ENCODE peak calls at places on chromosomes 11 and 22, in eight cellular contexts. R is SK-N-SH, H is stomach, Y is tibial nerve, Q is iPS DF 6.9, N is colonic mucosa, T is HCT116, L is small intestine. C is an unnamed sample.

GRCh38 chr11:132024587-132025295 is 654.3 kb downstream of the NTM start:
- DNase-seq in Y (no peak), N (no peak), R (no peak), Q (no peak), T (no peak), L (peak; percentile 2), H (no peak), C (no peak)

GRCh38 chr11:20163778-20164133 is 3.5 kb upstream of the DBX1 start:
- DNase-seq in Q (no peak), N (no peak), Y (no peak), R (no peak), H (no peak), L (no peak), T (no peak), C (no peak)

GRCh38 chr22:38766076-38766777 is 10.4 kb upstream of the SUN2 start:
- DNase-seq in L (peak; percentile 74), T (peak; percentile 79), R (peak; percentile 77), H (peak; percentile 60), Q (peak; percentile 70), Y (peak; percentile 23), N (peak; percentile 77), C (no peak)

GRCh38 chr11:3126901-3127691 is 38.0 kb downstream of the OSBPL5 start:
- DNase-seq in H (no peak), N (no peak), L (no peak), T (no peak), R (no peak), Y (no peak), Q (no peak), C (no peak)

GRCh38 chr11:6629892-6630631 is 10.8 kb upstream of the TPP1 start:
- DNase-seq in R (no peak), L (peak; percentile 50), Y (no peak), Q (no peak), N (peak; percentile 54), T (no peak), H (peak; percentile 62), C (no peak)

GRCh38 chr11:123173040-123173855 is 21.8 kb downstream of the CLMP start:
- DNase-seq in Y (no peak), T (no peak), Q (no peak), R (no peak), H (no peak), N (no peak), L (no peak), C (no peak)

GRCh38 chr11:107040447-107041444 is 22.5 kb upstream of the GUCY1A2 start:
- DNase-seq in H (no peak), T (no peak), Q (no peak), L (no peak), R (no peak), N (no peak), Y (no peak), C (no peak)

GRCh38 chr22:48757581-48757980 is 1070.1 kb downstream of the BRD1 start:
- DNase-seq in T (no peak), Q (no peak), L (no peak), R (no peak), H (peak; percentile 14), Y (peak; percentile 7), N (peak; percentile 13), C (no peak)

GRCh38 chr11:113256431-113257227 is 57.8 kb upstream of the TTC12 start:
- DNase-seq in Y (no peak), N (no peak), R (no peak), Q (no peak), L (no peak), T (no peak), H (no peak), C (no peak)

GRCh38 chr11:20247540-20248138 is 87.4 kb upstream of the DBX1 start:
- DNase-seq in H (no peak), T (no peak), L (no peak), R (no peak), Y (no peak), Q (no peak), N (no peak), C (no peak)

GRCh38 chr11:36394926-36395325 is 98.8 kb downstream of the PRR5L start:
- DNase-seq in H (no peak), N (no peak), R (no peak), T (no peak), L (no peak), Y (no peak), Q (no peak), C (no peak)

GRCh38 chr11:16909375-16910035 is 104.7 kb downstream of the PLEKHA7 start:
- DNase-seq in T (no peak), H (no peak), Q (no peak), L (no peak), Y (no peak), N (no peak), R (no peak), C (no peak)
- H3K4me3 ChIP-seq in T (no peak overlapping the region), H (no peak overlapping the region), Q (no peak overlapping the region), L (no peak overlapping the region), Y (no peak overlapping the region), N (no peak overlapping the region), R (no peak overlapping the region), C (no peak overlapping the region)

GRCh38 chr11:61957028-61957770 is 7.0 kb downstream of the BEST1 start:
- DNase-seq in L (no peak), Q (no peak), T (no peak), N (no peak), R (no peak), H (no peak), Y (no peak), C (no peak)

GRCh38 chr11:61956191-61957027 is 6.3 kb downstream of the BEST1 start:
- DNase-seq in Y (no peak), R (no peak), T (no peak), Q (no peak), H (no peak), N (no peak), L (no peak), C (no peak)

GRCh38 chr11:61954106-61955030 is 4.2 kb downstream of the BEST1 start:
- DNase-seq in R (no peak), L (no peak), Q (no peak), H (no peak), T (no peak), N (no peak), Y (no peak), C (no peak)

GRCh38 chr11:61955031-61955415 is 4.9 kb downstream of the BEST1 start:
- DNase-seq in R (no peak), N (peak; percentile 48), H (no peak), Q (no peak), T (no peak), L (no peak), Y (no peak), C (peak; percentile 73)

DNA sequence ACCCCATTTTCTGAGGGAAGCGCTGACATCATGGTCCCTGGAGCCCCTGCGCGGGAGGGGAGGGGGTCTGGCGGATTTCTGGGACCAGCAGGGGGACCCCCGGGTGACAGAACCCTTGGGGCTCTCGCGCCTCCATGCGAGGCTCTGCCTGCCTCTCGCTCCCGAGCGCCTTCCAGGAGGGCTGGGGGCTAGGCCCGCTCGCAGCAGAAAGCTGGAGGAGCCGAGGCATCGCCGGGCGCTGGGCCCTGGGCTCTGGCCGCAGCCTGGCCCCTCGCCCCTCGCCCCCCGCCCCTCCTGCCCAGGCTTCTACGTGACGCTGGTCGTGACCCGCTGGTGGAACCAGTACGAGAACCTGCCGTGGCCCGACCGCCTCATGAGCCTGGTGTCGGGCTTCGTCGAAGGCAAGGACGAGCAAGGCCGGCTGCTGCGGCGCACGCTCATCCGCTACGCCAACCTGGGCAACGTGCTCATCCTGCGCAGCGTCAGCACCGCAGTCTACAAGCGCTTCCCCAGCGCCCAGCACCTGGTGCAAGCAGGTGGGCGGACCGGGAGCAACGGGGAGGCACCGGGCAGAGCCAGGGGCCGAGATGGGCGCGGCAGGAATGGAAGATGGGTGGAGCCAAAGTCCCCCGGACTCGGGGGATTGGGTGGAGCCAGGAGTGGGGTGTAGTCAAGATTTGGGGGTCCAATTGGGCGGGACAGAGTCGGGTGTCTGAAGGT is 5.4 kb downstream of the BEST1 start:
- DNase-seq in T (no peak), H (no peak), L (no peak), R (no peak), Q (peak; percentile 64), N (peak; percentile 50), Y (no peak), C (no peak)
- H3K27ac ChIP-seq in T (no peak overlapping the region), H (peak overlapping the region; percentile 26), L (peak overlapping the region; percentile 77), R (no peak overlapping the region), Q (no peak overlapping the region), N (peak overlapping the region; percentile 39), Y (peak overlapping the region; percentile 96), C (peak overlapping the region; percentile 81)

GRCh38 chr11:33716236-33716635 is 15.6 kb upstream of the C11orf91 start:
- DNase-seq in N (no peak), T (no peak), H (no peak), Y (no peak), L (no peak), R (peak; percentile 23), Q (no peak), C (no peak)
- H3K4me1 ChIP-seq in N (peaks cover 4% of the 10 kb centered on the region), T (no peaks in the 10 kb centered on the region), H (peaks cover 20% of the 10 kb centered on the region), Y (peaks cover 21% of the 10 kb centered on the region), L (no peaks in the 10 kb centered on the region), R (peaks cover 20% of the 10 kb centered on the region), Q (no peaks in the 10 kb centered on the region), C (peaks cover 31% of the 10 kb centered on the region)

DNA sequence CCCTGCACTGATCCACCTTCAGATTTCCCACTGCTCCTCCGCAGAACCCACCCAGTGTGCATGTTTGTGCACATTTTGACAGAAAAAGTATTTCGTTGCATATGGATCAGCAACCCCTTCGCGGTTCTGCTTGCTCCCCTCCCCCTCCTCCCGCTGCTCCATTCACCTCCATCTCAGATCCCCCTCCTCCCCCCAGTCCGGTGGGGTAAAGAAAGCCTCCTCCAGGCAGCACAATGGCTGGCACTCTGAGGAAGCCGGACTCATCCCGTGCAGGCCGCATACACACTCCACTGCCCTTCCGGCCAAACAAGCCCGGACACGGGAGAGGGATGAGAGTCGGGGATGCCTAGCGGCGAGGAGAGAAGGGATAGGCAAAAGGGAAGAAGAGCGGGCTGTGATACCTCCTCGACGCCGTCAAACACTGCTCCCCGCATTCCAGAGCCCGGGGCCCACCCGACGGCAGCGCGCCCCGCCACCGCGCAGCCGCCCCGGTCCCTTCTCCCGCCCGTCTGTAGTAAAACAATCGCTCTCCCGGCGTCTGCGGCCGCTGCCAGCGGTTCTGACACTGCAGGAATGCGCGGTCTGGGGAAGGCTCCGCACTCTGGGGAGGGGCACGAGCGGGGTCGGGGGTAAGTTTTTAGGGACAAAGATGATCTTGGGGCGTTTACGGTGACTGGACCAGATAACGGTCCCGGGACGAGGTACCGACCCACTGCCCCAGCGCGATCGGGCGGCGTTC is 909 bp downstream of the FEZ1 start:
- DNase-seq in Y (peak; percentile 17), L (no peak), H (no peak), N (peak; percentile 23), T (no peak), R (peak; percentile 76), Q (no peak), C (no peak)
- H3K4me3 ChIP-seq in Y (peak overlapping the region; percentile 51), L (peak overlapping the region; percentile 45), H (peak overlapping the region; percentile 67), N (peak overlapping the region; percentile 42), T (no peak overlapping the region), R (peak overlapping the region; percentile 53), Q (peak overlapping the region; percentile 37), C (peak overlapping the region; percentile 41)

GRCh38 chr11:68006606-68007166 is 2.8 kb upstream of the UNC93B1 start:
- DNase-seq in L (no peak), T (no peak), N (no peak), Q (no peak), H (no peak), R (no peak), Y (no peak), C (no peak)
- H3K27ac ChIP-seq in L (no peak overlapping the region), T (no peak overlapping the region), N (no peak overlapping the region), Q (no peak overlapping the region), H (peak overlapping the region; percentile 9), R (no peak overlapping the region), Y (no peak overlapping the region), C (no peak overlapping the region)

GRCh38 chr11:66766681-66767080 is 37.7 kb upstream of the SPTBN2 start:
- DNase-seq in R (no peak), Q (no peak), N (no peak), T (no peak), L (no peak), H (no peak), Y (no peak), C (no peak)

GRCh38 chr11:66768818-66769217 is 39.8 kb upstream of the SPTBN2 start:
- DNase-seq in H (no peak), Q (no peak), R (no peak), L (no peak), Y (no peak), T (no peak), N (no peak), C (no peak)

GRCh38 chr11:66768088-66768521 is 39.1 kb upstream of the SPTBN2 start:
- DNase-seq in L (no peak), R (no peak), Q (no peak), Y (no peak), T (no peak), H (no peak), N (no peak), C (no peak)
- H3K4me1 ChIP-seq in L (no peaks in the 10 kb centered on the region), R (no peaks in the 10 kb centered on the region), Q (no peaks in the 10 kb centered on the region), Y (no peaks in the 10 kb centered on the region), T (no peaks in the 10 kb centered on the region), H (no peaks in the 10 kb centered on the region), N (no peaks in the 10 kb centered on the region), C (peaks cover 3% of the 10 kb centered on the region)

C was measured in lung.